ENCODE peak calls at places on chromosomes 2 and 18, in six cellular contexts. E is H1, M is GM12891, L is HepG2, Z is K562, F is GM12878. Y is an unnamed sample.

GRCh38 chr18:69936191-69936558 is 11.5 kb downstream of the CD226 start:
- DNase-seq in E (no peak), F (no peak), Z (no peak), M (no peak), L (no peak), Y (no peak)

GRCh38 chr2:639703-640102 is 37.5 kb downstream of the TMEM18 start:
- DNase-seq in F (no peak), L (no peak), Z (no peak), E (no peak), M (no peak), Y (no peak)

GRCh38 chr2:6945087-6945813 is 28.0 kb downstream of the RNF144A start:
- DNase-seq in L (no peak), M (no peak), Z (no peak), F (peak), E (no peak), Y (no peak)

GRCh38 chr2:62178741-62179271 is 17.1 kb upstream of the B3GNT2 start:
- DNase-seq in F (no peak), M (no peak), E (no peak), Z (no peak), L (no peak), Y (no peak)

GRCh38 chr2:70132244-70133126 is 45.2 kb downstream of the PCBP1 start:
- DNase-seq in Z (no peak), L (peak), E (no peak), M (no peak), F (no peak), Y (no peak)

GRCh38 chr2:197196737-197197136 is 113.8 kb downstream of the ANKRD44 start:
- DNase-seq in M (no peak), L (no peak), E (no peak), Z (no peak), F (no peak), Y (no peak)

GRCh38 chr2:128557841-128558241 is 239.2 kb upstream of the HS6ST1 start:
- DNase-seq in L (no peak), Z (no peak), M (no peak), F (no peak), E (no peak), Y (no peak)

GRCh38 chr2:56292966-56293365 is 109.2 kb downstream of the CCDC85A start:
- DNase-seq in M (no peak), E (no peak), L (no peak), Z (no peak), F (no peak), Y (no peak)

GRCh38 chr2:226777611-226778010 is 22.0 kb downstream of the IRS1 start:
- DNase-seq in F (no peak), L (no peak), E (no peak), M (no peak), Z (no peak), Y (no peak)

GRCh38 chr2:98702127-98702802 is 28.7 kb downstream of the MGAT4A start:
- DNase-seq in F (no peak), M (no peak), E (no peak), L (peak), Z (no peak), Y (no peak)
- TF ChIP-seq POLR2AphosphoS5 in F (no peak), M (no peak), E (no peak), L (peak), Z (no peak), Y (no peak)

GRCh38 chr2:177030391-177031000 is 182.1 kb upstream of the HNRNPA3 start:
- DNase-seq in Z (no peak), M (no peak), L (no peak), F (no peak), E (no peak), Y (no peak)
- TF ChIP-seq TAF1 in Z (no peak), M (no peak), L (no peak), F (no peak), E (no peak), Y (no peak)

GRCh38 chr2:179265082-179265575 is 497 bp upstream of the SESTD1 start:
- DNase-seq in Z (no peak), E (no peak), L (no peak), F (no peak), M (no peak), Y (no peak)

GRCh38 chr2:179264238-179265081 is at the start of gene SESTD1:
- DNase-seq in Z (peak), F (no peak), M (peak), E (no peak), L (peak), Y (peak)

GRCh38 chr2:179263015-179263414 is 1.6 kb downstream of the SESTD1 start:
- DNase-seq in E (no peak), L (peak), Z (no peak), F (no peak), M (no peak), Y (no peak)

GRCh38 chr2:179262077-179262660 is 2.5 kb downstream of the SESTD1 start:
- DNase-seq in L (no peak), Z (no peak), M (no peak), E (no peak), F (no peak), Y (no peak)

DNA sequence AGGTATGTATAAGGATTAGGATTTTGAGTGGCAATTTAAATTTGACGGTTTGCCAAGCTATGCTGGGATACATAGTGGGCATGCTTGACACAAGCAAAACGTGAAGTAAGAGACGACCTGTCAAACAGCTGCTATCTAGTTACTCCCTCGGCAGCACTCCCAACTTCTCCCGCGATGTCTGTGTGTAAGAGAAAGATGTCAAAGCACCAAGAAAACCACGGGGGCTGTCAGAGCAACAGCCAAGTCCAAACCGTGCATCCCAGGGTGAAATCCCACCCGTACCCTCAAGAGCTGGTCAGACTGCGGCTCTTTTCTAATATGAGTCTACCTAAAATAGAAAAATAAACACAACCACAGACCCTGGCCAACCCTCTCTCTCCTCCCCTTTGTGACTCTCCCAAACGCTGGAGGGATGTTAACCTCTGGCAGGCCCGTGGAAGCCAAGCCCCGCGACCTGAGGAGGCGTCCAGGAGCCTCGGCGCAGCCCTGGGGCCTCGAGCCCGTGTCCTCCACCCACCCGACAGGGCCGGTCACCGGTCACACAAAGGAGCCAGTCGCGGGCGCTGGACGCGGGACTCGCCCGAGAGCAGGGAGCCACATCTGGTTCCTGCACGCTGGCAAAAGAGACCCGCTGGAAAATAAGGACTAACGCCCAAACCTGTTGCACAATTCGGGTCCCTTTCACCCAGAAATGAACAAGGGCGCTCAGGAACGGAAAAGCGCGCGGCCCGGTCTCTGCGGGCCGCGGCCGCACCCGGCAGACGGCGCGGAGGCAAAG is 983 bp downstream of the SESTD1 start:
- DNase-seq in Z (peak), E (no peak), L (peak), F (no peak), M (no peak), Y (peak)
- TF ChIP-seq POLR2A in Z (no peak), E (no peak), L (no peak), F (no peak), M (no peak), Y (peak)

DNA sequence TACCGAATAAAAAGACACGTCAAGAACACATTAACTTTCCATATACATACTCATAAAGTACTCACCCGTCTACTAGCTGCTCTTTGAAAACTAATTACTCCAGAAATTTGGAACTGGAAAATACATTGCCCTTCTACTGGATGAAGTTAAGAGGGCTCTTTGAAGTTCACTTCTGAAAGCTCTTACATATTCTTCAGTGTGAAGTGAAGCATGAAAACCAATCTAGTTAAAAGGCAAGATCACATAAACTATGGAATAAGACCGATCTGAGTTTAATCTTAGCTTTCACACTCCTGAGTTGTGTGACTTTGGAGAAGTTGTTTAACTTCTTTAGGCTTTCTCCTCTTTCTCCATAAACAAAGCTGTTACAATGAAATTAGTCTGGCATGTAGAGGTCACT is 38.5 kb downstream of the REV1 start:
- DNase-seq in F (no peak), M (no peak), E (no peak), Z (no peak), L (no peak), Y (no peak)
- TF ChIP-seq POLR2AphosphoS5 in F (no peak), M (no peak), E (no peak), Z (no peak), L (no peak), Y (no peak)